ENCODE peak calls at places on chromosomes 1 and 21, in ten cellular contexts. One of them, this sample, is unnamed.

GRCh38 chr1:41681331-41682136 is 197.1 kb upstream of the EDN2 start:
- DNase-seq in OCI-LY7: no peak
- DNase-seq in body of pancreas: no peak
- DNase-seq in mucosa of descending colon: no peak
- DNase-seq in right lobe of liver: no peak
- DNase-seq in cardiac muscle cell: no peak
- DNase-seq in GM06990: no peak
- DNase-seq in stomach: no peak
- DNase-seq in uterus: no peak
- DNase-seq in neural progenitor cell: no peak
- DNase-seq in this sample: peak

GRCh38 chr1:200628223-200628868 is 7.8 kb upstream of the KIF14 start:
- DNase-seq in right lobe of liver: no peak
- DNase-seq in GM06990: peak
- DNase-seq in stomach: no peak
- DNase-seq in cardiac muscle cell: no peak
- DNase-seq in uterus: no peak
- DNase-seq in body of pancreas: no peak
- DNase-seq in neural progenitor cell: no peak
- DNase-seq in mucosa of descending colon: no peak
- DNase-seq in OCI-LY7: peak
- DNase-seq in this sample: no peak

GRCh38 chr1:9211291-9211811 is 23.2 kb upstream of the H6PD start:
- DNase-seq in OCI-LY7: no peak
- DNase-seq in uterus: no peak
- DNase-seq in neural progenitor cell: no peak
- DNase-seq in right lobe of liver: no peak
- DNase-seq in mucosa of descending colon: no peak
- DNase-seq in body of pancreas: no peak
- DNase-seq in GM06990: no peak
- DNase-seq in cardiac muscle cell: no peak
- DNase-seq in stomach: no peak
- DNase-seq in this sample: peak

GRCh38 chr1:17494114-17494729 is 45.3 kb upstream of the ARHGEF10L start:
- DNase-seq in uterus: peak
- DNase-seq in OCI-LY7: peak
- DNase-seq in neural progenitor cell: peak
- DNase-seq in stomach: peak
- DNase-seq in mucosa of descending colon: peak
- DNase-seq in right lobe of liver: peak
- DNase-seq in cardiac muscle cell: peak
- DNase-seq in GM06990: peak
- DNase-seq in body of pancreas: peak
- DNase-seq in this sample: peak

GRCh38 chr1:107549152-107549810 is 408.4 kb downstream of the NTNG1 start:
- DNase-seq in cardiac muscle cell: no peak
- DNase-seq in OCI-LY7: peak
- DNase-seq in neural progenitor cell: no peak
- DNase-seq in stomach: no peak
- DNase-seq in body of pancreas: no peak
- DNase-seq in uterus: no peak
- DNase-seq in GM06990: no peak
- DNase-seq in mucosa of descending colon: no peak
- DNase-seq in right lobe of liver: no peak
- DNase-seq in this sample: no peak

GRCh38 chr21:45550552-45551210 is 8.4 kb upstream of the SLC19A1 start:
- DNase-seq in stomach: no peak
- DNase-seq in uterus: no peak
- DNase-seq in cardiac muscle cell: no peak
- DNase-seq in GM06990: peak
- DNase-seq in right lobe of liver: no peak
- DNase-seq in neural progenitor cell: no peak
- DNase-seq in OCI-LY7: peak
- DNase-seq in body of pancreas: no peak
- DNase-seq in mucosa of descending colon: peak
- DNase-seq in this sample: no peak

GRCh38 chr21:15410853-15411252 is 318.9 kb upstream of the USP25 start:
- DNase-seq in stomach: no peak
- DNase-seq in neural progenitor cell: no peak
- DNase-seq in uterus: no peak
- DNase-seq in cardiac muscle cell: no peak
- DNase-seq in OCI-LY7: no peak
- DNase-seq in right lobe of liver: no peak
- DNase-seq in body of pancreas: no peak
- DNase-seq in GM06990: no peak
- DNase-seq in mucosa of descending colon: no peak
- DNase-seq in this sample: no peak

GRCh38 chr1:157622471-157622870 is 24.6 kb upstream of the FCRL4 start:
- DNase-seq in body of pancreas: no peak
- DNase-seq in OCI-LY7: no peak
- DNase-seq in right lobe of liver: no peak
- DNase-seq in uterus: no peak
- DNase-seq in cardiac muscle cell: no peak
- DNase-seq in neural progenitor cell: no peak
- DNase-seq in stomach: no peak
- DNase-seq in mucosa of descending colon: no peak
- DNase-seq in GM06990: no peak
- DNase-seq in this sample: no peak

GRCh38 chr1:50181027-50181663 is 72.4 kb downstream of the ELAVL4 start:
- DNase-seq in GM06990: no peak
- DNase-seq in uterus: no peak
- DNase-seq in cardiac muscle cell: peak
- DNase-seq in right lobe of liver: peak
- DNase-seq in OCI-LY7: no peak
- DNase-seq in mucosa of descending colon: no peak
- DNase-seq in stomach: no peak
- DNase-seq in body of pancreas: no peak
- DNase-seq in neural progenitor cell: no peak
- DNase-seq in this sample: no peak

GRCh38 chr1:171841931-171842723 is 829 bp downstream of the DNM3 start:
- DNase-seq in mucosa of descending colon: no peak
- DNase-seq in GM06990: peak
- DNase-seq in uterus: peak
- DNase-seq in cardiac muscle cell: peak
- DNase-seq in OCI-LY7: no peak
- DNase-seq in stomach: no peak
- DNase-seq in body of pancreas: peak
- DNase-seq in right lobe of liver: no peak
- DNase-seq in neural progenitor cell: peak
- DNase-seq in this sample: no peak

GRCh38 chr1:71834570-71835441 is 447.5 kb downstream of the NEGR1 start:
- DNase-seq in OCI-LY7: no peak
- DNase-seq in mucosa of descending colon: peak
- DNase-seq in uterus: no peak
- DNase-seq in GM06990: no peak
- DNase-seq in right lobe of liver: no peak
- DNase-seq in neural progenitor cell: no peak
- DNase-seq in cardiac muscle cell: peak
- DNase-seq in stomach: peak
- DNase-seq in body of pancreas: peak
- DNase-seq in this sample: peak

DNA sequence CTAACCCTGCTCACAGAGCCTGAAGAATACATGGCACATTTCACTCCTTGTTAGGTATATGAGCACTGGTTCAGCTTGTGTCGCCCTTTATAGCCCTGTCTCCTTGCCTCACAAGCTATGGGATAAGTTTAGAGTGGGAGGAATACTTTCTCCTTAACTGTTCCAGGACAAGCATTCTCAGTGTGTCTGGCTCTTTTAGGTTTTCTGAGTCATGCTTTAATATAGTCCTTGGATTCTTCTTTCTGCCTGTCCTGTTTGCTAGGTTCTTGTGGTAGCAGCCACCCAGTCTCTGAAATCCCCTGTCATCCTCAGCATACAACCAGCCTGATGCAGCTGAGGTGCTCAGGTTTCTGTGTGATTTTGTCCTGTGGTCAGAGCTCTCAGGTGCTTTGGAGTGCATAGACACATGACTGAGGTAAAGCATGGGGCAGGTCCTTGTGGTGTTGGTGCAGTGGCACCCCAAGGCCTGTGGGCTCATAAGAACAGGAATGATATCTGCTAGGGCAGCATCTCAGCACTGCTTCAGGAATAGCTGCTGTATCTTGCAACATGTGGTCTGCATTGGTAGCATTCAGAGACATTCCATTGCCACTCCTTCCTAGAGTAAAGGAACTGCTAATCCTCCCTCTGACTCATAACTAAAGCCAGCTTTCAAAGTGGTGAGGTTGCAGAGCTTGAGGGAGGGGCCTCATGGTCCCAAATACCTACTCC is 14.2 kb upstream of the CASQ2 start:
- DNase-seq in mucosa of descending colon: no peak
- DNase-seq in right lobe of liver: no peak
- DNase-seq in OCI-LY7: no peak
- DNase-seq in stomach: no peak
- DNase-seq in neural progenitor cell: peak
- DNase-seq in uterus: no peak
- DNase-seq in GM06990: no peak
- DNase-seq in cardiac muscle cell: no peak
- DNase-seq in body of pancreas: no peak
- DNase-seq in this sample: peak
- TF ChIP-seq CTCF in mucosa of descending colon: no peak
- TF ChIP-seq CTCF in right lobe of liver: no peak
- TF ChIP-seq CTCF in OCI-LY7: no peak
- TF ChIP-seq CTCF in stomach: no peak
- TF ChIP-seq CTCF in neural progenitor cell: no peak
- TF ChIP-seq CTCF in uterus: no peak
- TF ChIP-seq CTCF in GM06990: no peak
- TF ChIP-seq CTCF in cardiac muscle cell: no peak
- TF ChIP-seq CTCF in body of pancreas: no peak
- TF ChIP-seq CTCF in this sample: no peak

GRCh38 chr1:31795096-31795675 is 20.6 kb downstream of the SPOCD1 start:
- DNase-seq in stomach: no peak
- DNase-seq in mucosa of descending colon: no peak
- DNase-seq in OCI-LY7: no peak
- DNase-seq in neural progenitor cell: no peak
- DNase-seq in right lobe of liver: no peak
- DNase-seq in GM06990: no peak
- DNase-seq in uterus: no peak
- DNase-seq in body of pancreas: no peak
- DNase-seq in cardiac muscle cell: no peak
- DNase-seq in this sample: no peak
- H3K4me3 ChIP-seq in stomach: no peak
- H3K4me3 ChIP-seq in mucosa of descending colon: no peak
- H3K4me3 ChIP-seq in OCI-LY7: no peak
- H3K4me3 ChIP-seq in neural progenitor cell: no peak
- H3K4me3 ChIP-seq in right lobe of liver: no peak
- H3K4me3 ChIP-seq in GM06990: no peak
- H3K4me3 ChIP-seq in uterus: no peak
- H3K4me3 ChIP-seq in body of pancreas: no peak
- H3K4me3 ChIP-seq in cardiac muscle cell: no peak
- H3K4me3 ChIP-seq in this sample: no peak

GRCh38 chr1:1400576-1401456 is 1.7 kb upstream of the CCNL2 start:
- DNase-seq in right lobe of liver: peak
- DNase-seq in neural progenitor cell: no peak
- DNase-seq in stomach: no peak
- DNase-seq in OCI-LY7: no peak
- DNase-seq in mucosa of descending colon: no peak
- DNase-seq in body of pancreas: no peak
- DNase-seq in GM06990: no peak
- DNase-seq in uterus: no peak
- DNase-seq in cardiac muscle cell: no peak
- DNase-seq in this sample: no peak

GRCh38 chr1:1401457-1402010 is 2.4 kb upstream of the CCNL2 start:
- DNase-seq in cardiac muscle cell: no peak
- DNase-seq in mucosa of descending colon: no peak
- DNase-seq in GM06990: no peak
- DNase-seq in right lobe of liver: no peak
- DNase-seq in OCI-LY7: no peak
- DNase-seq in uterus: no peak
- DNase-seq in stomach: no peak
- DNase-seq in neural progenitor cell: no peak
- DNase-seq in body of pancreas: no peak
- DNase-seq in this sample: no peak

GRCh38 chr1:1403543-1404112 is 3.5 kb downstream of the MRPL20 start:
- DNase-seq in body of pancreas: no peak
- DNase-seq in right lobe of liver: no peak
- DNase-seq in mucosa of descending colon: no peak
- DNase-seq in GM06990: no peak
- DNase-seq in cardiac muscle cell: no peak
- DNase-seq in neural progenitor cell: no peak
- DNase-seq in stomach: no peak
- DNase-seq in uterus: no peak
- DNase-seq in OCI-LY7: no peak
- DNase-seq in this sample: no peak

GRCh38 chr1:1399870-1400575 is 888 bp upstream of the CCNL2 start:
- DNase-seq in OCI-LY7: peak
- DNase-seq in cardiac muscle cell: no peak
- DNase-seq in mucosa of descending colon: no peak
- DNase-seq in body of pancreas: no peak
- DNase-seq in GM06990: no peak
- DNase-seq in stomach: no peak
- DNase-seq in right lobe of liver: no peak
- DNase-seq in uterus: no peak
- DNase-seq in neural progenitor cell: peak
- DNase-seq in this sample: peak

GRCh38 chr1:1402081-1402900 is 3.2 kb upstream of the CCNL2 start:
- DNase-seq in stomach: no peak
- DNase-seq in GM06990: no peak
- DNase-seq in body of pancreas: peak
- DNase-seq in neural progenitor cell: peak
- DNase-seq in uterus: no peak
- DNase-seq in OCI-LY7: peak
- DNase-seq in cardiac muscle cell: peak
- DNase-seq in mucosa of descending colon: no peak
- DNase-seq in right lobe of liver: peak
- DNase-seq in this sample: peak
- TF ChIP-seq CTCF in stomach: peak
- TF ChIP-seq CTCF in GM06990: peak
- TF ChIP-seq CTCF in body of pancreas: peak
- TF ChIP-seq CTCF in neural progenitor cell: peak
- TF ChIP-seq CTCF in uterus: no peak
- TF ChIP-seq CTCF in OCI-LY7: peak
- TF ChIP-seq CTCF in cardiac muscle cell: peak
- TF ChIP-seq CTCF in mucosa of descending colon: peak
- TF ChIP-seq CTCF in right lobe of liver: peak
- TF ChIP-seq CTCF in this sample: peak

DNA sequence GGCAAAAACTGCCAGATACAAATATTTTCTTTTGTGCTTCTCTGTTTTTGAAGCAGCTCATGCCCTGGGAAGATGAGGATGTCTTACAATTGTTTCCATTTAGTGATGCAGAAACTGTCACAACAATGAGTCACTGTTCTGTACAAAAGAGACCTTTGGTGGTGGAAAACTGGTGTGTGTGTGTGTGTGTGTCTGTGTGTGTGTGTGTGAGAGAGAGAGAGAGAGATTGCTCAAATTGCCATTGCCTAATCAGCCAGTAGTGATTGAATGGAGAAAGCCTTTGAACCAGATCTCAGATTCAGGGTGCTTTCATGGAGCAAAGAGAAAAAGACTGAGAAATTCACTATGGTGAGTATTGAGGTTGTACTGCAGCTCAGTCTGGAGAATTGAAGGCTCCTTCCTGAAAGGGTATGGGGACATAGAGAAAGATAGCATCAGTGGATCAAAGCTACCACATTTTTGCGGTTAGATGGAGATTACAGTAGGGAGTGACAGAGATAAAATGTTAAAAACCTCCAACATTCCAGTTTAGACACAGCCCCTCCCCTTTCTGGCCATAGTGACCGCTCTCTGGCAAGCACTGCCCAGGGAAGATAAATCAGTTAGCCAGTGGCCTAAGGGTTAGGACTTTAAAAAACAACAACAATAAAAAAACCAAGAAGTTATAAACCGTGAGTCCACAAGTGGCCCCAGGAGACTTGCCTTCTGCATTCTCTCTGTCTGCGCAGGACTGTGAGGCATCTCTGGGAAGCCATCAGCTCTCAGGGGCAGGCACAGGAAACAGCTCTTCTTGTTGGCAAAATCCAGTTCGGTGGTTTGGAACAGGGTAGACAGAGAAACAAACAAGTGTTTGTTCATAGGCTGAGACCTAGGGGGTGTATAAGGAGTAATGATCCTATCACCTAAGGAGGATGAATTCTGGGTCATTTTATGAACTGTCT is 406.5 kb downstream of the DUSP10 start:
- DNase-seq in stomach: no peak
- DNase-seq in body of pancreas: peak
- DNase-seq in right lobe of liver: no peak
- DNase-seq in mucosa of descending colon: peak
- DNase-seq in cardiac muscle cell: no peak
- DNase-seq in GM06990: no peak
- DNase-seq in uterus: peak
- DNase-seq in OCI-LY7: no peak
- DNase-seq in neural progenitor cell: peak
- DNase-seq in this sample: peak
- H3K4me3 ChIP-seq in stomach: no peak
- H3K4me3 ChIP-seq in body of pancreas: no peak
- H3K4me3 ChIP-seq in right lobe of liver: no peak
- H3K4me3 ChIP-seq in mucosa of descending colon: no peak
- H3K4me3 ChIP-seq in cardiac muscle cell: no peak
- H3K4me3 ChIP-seq in GM06990: no peak
- H3K4me3 ChIP-seq in uterus: no peak
- H3K4me3 ChIP-seq in OCI-LY7: no peak
- H3K4me3 ChIP-seq in neural progenitor cell: no peak
- H3K4me3 ChIP-seq in this sample: no peak